ENCODE peak calls at places on chromosome 19, in nine cellular contexts. I is NCI-H1092 treated with DMSO at 0.1 percent for 48 hours, K is occipital lobe, Q is AG09309, D is osteocyte, N is psoas muscle, A is hepatocyte, Y is breast epithelium, O is NCI-H510A treated with DMSO at 0.1 percent for 48 hours. W is an unnamed sample.

GRCh38 chr19:55585658-55586339 is 5.2 kb upstream of the ZNF579 start:
- DNase-seq in I (peak), K (peak), Q (no peak), D (peak), N (peak), A (peak), Y (no peak), O (peak), W (peak)

GRCh38 chr19:2150794-2151338 is 500 bp downstream of the AP3D1 start:
- DNase-seq in I (no peak), K (no peak), Q (no peak), D (no peak), N (no peak), A (peak), Y (no peak), O (no peak), W (no peak)

GRCh38 chr19:48308695-48309586 is 16.4 kb upstream of the EMP3 start:
- DNase-seq in I (no peak), K (no peak), Q (no peak), D (no peak), N (no peak), A (peak), Y (no peak), O (no peak), W (no peak)

GRCh38 chr19:35645680-35646511 is 2.2 kb upstream of the COX6B1 start:
- DNase-seq in I (no peak), K (no peak), Q (no peak), D (no peak), N (no peak), A (no peak), Y (no peak), O (no peak), W (no peak)

GRCh38 chr19:401836-402535 is 7.0 kb downstream of the C2CD4C start:
- DNase-seq in I (peak), K (no peak), Q (no peak), D (no peak), N (no peak), A (no peak), Y (peak), O (no peak), W (no peak)

GRCh38 chr19:10508036-10508435 is 4.9 kb upstream of the KEAP1 start:
- DNase-seq in I (no peak), K (no peak), Q (no peak), D (no peak), N (no peak), A (no peak), Y (no peak), O (no peak), W (no peak)

GRCh38 chr19:17467471-17468301 is 2.6 kb upstream of the SLC27A1 start:
- DNase-seq in I (no peak), K (no peak), Q (no peak), D (no peak), N (no peak), A (no peak), Y (no peak), O (no peak), W (no peak)

GRCh38 chr19:11577451-11578341 is at the start of gene ACP5:
- DNase-seq in I (no peak), K (no peak), Q (no peak), D (no peak), N (no peak), A (no peak), Y (no peak), O (no peak), W (peak)

GRCh38 chr19:15456871-15457700 is 7.3 kb downstream of the RASAL3 start:
- DNase-seq in I (no peak), K (no peak), Q (no peak), D (no peak), N (no peak), A (peak), Y (no peak), O (no peak), W (no peak)

GRCh38 chr19:4431808-4432674 is 25.6 kb downstream of the UBXN6 start:
- DNase-seq in I (no peak), K (peak), Q (no peak), D (no peak), N (no peak), A (no peak), Y (no peak), O (no peak), W (no peak)

GRCh38 chr19:1250374-1251232 is 2.2 kb downstream of the MIDN start:
- DNase-seq in I (peak), K (peak), Q (no peak), D (no peak), N (no peak), A (peak), Y (no peak), O (no peak), W (peak)

GRCh38 chr19:7925171-7925837 is 631 bp downstream of the CTXN1 start:
- DNase-seq in I (peak), K (peak), Q (no peak), D (peak), N (peak), A (peak), Y (no peak), O (peak), W (peak)

GRCh38 chr19:1266818-1267440 is 2.2 kb upstream of the CIRBP start:
- DNase-seq in I (peak), K (peak), Q (no peak), D (peak), N (peak), A (peak), Y (peak), O (peak), W (peak)

GRCh38 chr19:39408392-39409206 is 2.0 kb downstream of the ZFP36 start:
- DNase-seq in I (no peak), K (no peak), Q (no peak), D (no peak), N (no peak), A (peak), Y (no peak), O (peak), W (peak)

GRCh38 chr19:18735324-18735723 is 51.8 kb downstream of the CRTC1 start:
- DNase-seq in I (no peak), K (no peak), Q (no peak), D (no peak), N (no peak), A (no peak), Y (no peak), O (no peak), W (no peak)

GRCh38 chr19:9986787-9987281 is 23.5 kb downstream of the COL5A3 start:
- DNase-seq in I (no peak), K (peak), Q (no peak), D (no peak), N (peak), A (no peak), Y (no peak), O (no peak), W (no peak)

GRCh38 chr19:45717983-45718650 is 12.6 kb downstream of the FBXO46 start:
- DNase-seq in I (no peak), K (no peak), Q (no peak), D (no peak), N (no peak), A (peak), Y (no peak), O (no peak), W (no peak)

GRCh38 chr19:9700229-9700981 is 25.5 kb upstream of the ZNF562 start:
- DNase-seq in I (no peak), K (no peak), Q (no peak), D (no peak), N (no peak), A (no peak), Y (no peak), O (peak), W (no peak)

GRCh38 chr19:12720851-12721655 is 2.7 kb downstream of the TNPO2 start:
- DNase-seq in I (no peak), K (no peak), Q (no peak), D (no peak), N (peak), A (peak), Y (no peak), O (no peak), W (no peak)

GRCh38 chr19:30529876-30530275 is 157.7 kb downstream of the ZNF536 start:
- DNase-seq in I (no peak), K (no peak), Q (no peak), D (no peak), N (no peak), A (no peak), Y (no peak), O (no peak), W (no peak)

GRCh38 chr19:44712864-44713515 is 14.0 kb downstream of the CEACAM16 start:
- DNase-seq in I (no peak), K (no peak), Q (no peak), D (no peak), N (no peak), A (no peak), Y (no peak), O (no peak), W (no peak)

GRCh38 chr19:58001895-58002369 is 688 bp downstream of the ZNF606 start:
- DNase-seq in I (no peak), K (no peak), Q (no peak), D (no peak), N (no peak), A (no peak), Y (no peak), O (no peak), W (no peak)

GRCh38 chr19:3606174-3606689 is 443 bp downstream of the TBXA2R start:
- DNase-seq in I (no peak), K (no peak), Q (no peak), D (no peak), N (no peak), A (no peak), Y (peak), O (peak), W (no peak)

GRCh38 chr19:17281391-17282304 is at the start of gene ANKLE1:
- DNase-seq in I (peak), K (no peak), Q (no peak), D (no peak), N (no peak), A (no peak), Y (no peak), O (no peak), W (no peak)

GRCh38 chr19:12194827-12195500 is 32.1 kb downstream of the ZNF136 start:
- DNase-seq in I (peak), K (peak), Q (no peak), D (no peak), N (peak), A (no peak), Y (peak), O (no peak), W (peak)

GRCh38 chr19:6204866-6205723 is 69.6 kb downstream of the ACSBG2 start:
- DNase-seq in I (no peak), K (no peak), Q (no peak), D (no peak), N (no peak), A (no peak), Y (peak), O (no peak), W (no peak)

GRCh38 chr19:7230826-7231225 is 63.4 kb downstream of the INSR start:
- DNase-seq in I (no peak), K (no peak), Q (no peak), D (no peak), N (peak), A (no peak), Y (no peak), O (no peak), W (no peak)

GRCh38 chr19:3397266-3398022 is 31.1 kb downstream of the NFIC start:
- DNase-seq in I (no peak), K (no peak), Q (no peak), D (no peak), N (no peak), A (no peak), Y (no peak), O (no peak), W (no peak)